ENCODE peak calls at places on chromosomes 1 and 21, in six cellular contexts. P is A549, H is upper lobe of right lung, N is fibroblast of lung, R is esophagus squamous epithelium, C is cardiac fibroblast. F is an unnamed sample.

GRCh38 chr21:37904879-37905278 is 11.4 kb downstream of the KCNJ6 start:
- DNase-seq in P (no peak), H (no peak), N (no peak), R (no peak), C (no peak), F (no peak)

GRCh38 chr1:154992721-154993571 is 440 bp upstream of the LENEP start:
- DNase-seq in P (peak), H (peak), N (peak), R (no peak), C (peak), F (no peak)

GRCh38 chr1:78229344-78229743 is 183.6 kb downstream of the GIPC2 start:
- DNase-seq in P (no peak), H (no peak), N (peak), R (no peak), C (peak), F (no peak)

GRCh38 chr1:43866201-43866600 is 67.4 kb upstream of the ARTN start:
- DNase-seq in P (no peak), H (no peak), N (no peak), R (no peak), C (no peak), F (no peak)

GRCh38 chr1:38138498-38139233 is 92.1 kb upstream of the POU3F1 start:
- DNase-seq in P (peak), H (peak), N (peak), R (no peak), C (peak), F (peak)

GRCh38 chr1:62832276-62832675 is 48.3 kb downstream of the ATG4C start:
- DNase-seq in P (no peak), H (no peak), N (no peak), R (no peak), C (no peak), F (no peak)

GRCh38 chr1:112581530-112582192 is 37.3 kb downstream of the ST7L start:
- DNase-seq in P (no peak), H (no peak), N (peak), R (no peak), C (peak), F (no peak)

GRCh38 chr21:45954921-45955320 is 26.6 kb upstream of the COL6A1 start:
- DNase-seq in P (no peak), H (no peak), N (no peak), R (no peak), C (no peak), F (no peak)

GRCh38 chr1:45928486-45929205 is 125.2 kb downstream of the MAST2 start:
- DNase-seq in P (no peak), H (no peak), N (no peak), R (no peak), C (no peak), F (no peak)

GRCh38 chr1:235421751-235422150 is 54.5 kb downstream of the TBCE start:
- DNase-seq in P (no peak), H (no peak), N (no peak), R (no peak), C (no peak), F (no peak)

GRCh38 chr1:180964609-180965008 is 51.9 kb downstream of the KIAA1614 start:
- DNase-seq in P (no peak), H (no peak), N (no peak), R (no peak), C (no peak), F (no peak)

GRCh38 chr1:75970631-75971030 is 38.4 kb upstream of the ASB17 start:
- DNase-seq in P (no peak), H (no peak), N (no peak), R (no peak), C (no peak), F (no peak)

GRCh38 chr21:42080788-42081083 is 9.6 kb downstream of the UMODL1 start:
- DNase-seq in P (no peak), H (no peak), N (peak), R (no peak), C (peak), F (no peak)

GRCh38 chr1:12275370-12275769 is 45.5 kb downstream of the VPS13D start:
- DNase-seq in P (peak), H (peak), N (peak), R (no peak), C (peak), F (peak)
- TF ChIP-seq CTCF in P (peak), H (peak), N (peak), R (peak), C (peak), F (peak)

DNA sequence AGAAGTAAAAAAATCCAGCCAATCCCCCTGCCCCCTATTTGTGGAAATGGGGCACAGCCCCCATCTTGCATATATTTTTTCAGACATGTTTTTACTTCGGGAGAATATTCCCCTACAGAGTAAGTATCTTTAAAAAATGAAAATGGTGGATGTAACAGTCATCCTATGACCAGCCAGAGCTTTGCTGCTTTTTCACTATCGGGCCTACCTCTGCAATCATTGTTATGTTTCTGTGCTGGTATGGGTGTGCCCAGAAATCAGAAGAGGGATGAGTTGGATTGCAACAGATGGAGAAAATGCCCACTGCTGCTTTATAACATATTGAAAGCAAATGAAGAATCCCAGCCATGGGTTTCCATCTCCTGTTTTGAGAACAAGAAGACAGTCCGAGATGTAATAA is 2.9 kb downstream of the CD247 start:
- DNase-seq in P (no peak), H (no peak), N (no peak), R (no peak), C (no peak), F (no peak)
- H3K4me3 ChIP-seq in P (no peak), H (peak), N (no peak), R (no peak), C (no peak), F (no peak)

GRCh38 chr1:182295697-182296096 is 95.9 kb downstream of the GLUL start:
- DNase-seq in P (no peak), H (no peak), N (no peak), R (no peak), C (no peak), F (no peak)

GRCh38 chr1:182291584-182292192 is 99.9 kb downstream of the GLUL start:
- DNase-seq in P (no peak), H (no peak), N (no peak), R (no peak), C (no peak), F (peak)

GRCh38 chr1:182297312-182297711 is 94.3 kb downstream of the GLUL start:
- DNase-seq in P (no peak), H (no peak), N (no peak), R (no peak), C (no peak), F (no peak)

GRCh38 chr1:182292193-182292741 is 99.3 kb downstream of the GLUL start:
- DNase-seq in P (no peak), H (no peak), N (no peak), R (no peak), C (no peak), F (no peak)

DNA sequence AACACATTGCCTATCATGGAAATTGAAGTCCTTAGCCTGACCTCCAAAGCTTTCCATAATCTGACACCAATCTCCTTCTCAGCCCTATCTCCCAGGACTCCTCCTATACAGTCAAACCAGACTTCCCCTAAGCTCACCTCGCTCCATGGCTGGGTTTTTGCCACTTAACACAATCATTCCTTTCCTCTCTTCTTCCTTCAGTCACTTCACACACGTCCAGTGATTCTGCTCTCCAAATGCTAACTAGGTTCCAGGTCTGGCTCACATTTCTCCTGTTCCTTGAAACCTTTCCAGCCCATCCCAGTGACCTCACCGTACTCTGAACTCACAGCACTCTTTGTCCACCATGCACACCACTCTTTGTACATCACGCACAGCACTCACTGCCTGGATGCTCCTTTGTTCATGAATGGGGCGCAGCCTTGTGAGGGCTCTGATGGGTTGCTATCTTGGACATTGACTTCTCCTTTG is 98.4 kb downstream of the GLUL start:
- DNase-seq in P (no peak), H (no peak), N (no peak), R (no peak), C (no peak), F (no peak)
- TF ChIP-seq CTCF in P (no peak), H (no peak), N (no peak), R (no peak), C (no peak), F (no peak)

GRCh38 chr1:165350861-165351260 is 5.7 kb downstream of the LMX1A start:
- DNase-seq in P (no peak), H (no peak), N (no peak), R (no peak), C (no peak), F (no peak)

GRCh38 chr1:165353731-165354671 is 2.5 kb downstream of the LMX1A start:
- DNase-seq in P (no peak), H (no peak), N (no peak), R (no peak), C (no peak), F (no peak)

GRCh38 chr1:165354739-165355138 is 1.8 kb downstream of the LMX1A start:
- DNase-seq in P (no peak), H (no peak), N (no peak), R (no peak), C (no peak), F (no peak)

GRCh38 chr1:165352442-165353293 is 3.8 kb downstream of the LMX1A start:
- DNase-seq in P (no peak), H (no peak), N (no peak), R (no peak), C (no peak), F (no peak)

GRCh38 chr1:165352109-165352441 is 4.4 kb downstream of the LMX1A start:
- DNase-seq in P (no peak), H (no peak), N (no peak), R (no peak), C (no peak), F (no peak)
- H3K4me3 ChIP-seq in P (no peak), H (no peak), N (no peak), R (no peak), C (no peak), F (no peak)

DNA sequence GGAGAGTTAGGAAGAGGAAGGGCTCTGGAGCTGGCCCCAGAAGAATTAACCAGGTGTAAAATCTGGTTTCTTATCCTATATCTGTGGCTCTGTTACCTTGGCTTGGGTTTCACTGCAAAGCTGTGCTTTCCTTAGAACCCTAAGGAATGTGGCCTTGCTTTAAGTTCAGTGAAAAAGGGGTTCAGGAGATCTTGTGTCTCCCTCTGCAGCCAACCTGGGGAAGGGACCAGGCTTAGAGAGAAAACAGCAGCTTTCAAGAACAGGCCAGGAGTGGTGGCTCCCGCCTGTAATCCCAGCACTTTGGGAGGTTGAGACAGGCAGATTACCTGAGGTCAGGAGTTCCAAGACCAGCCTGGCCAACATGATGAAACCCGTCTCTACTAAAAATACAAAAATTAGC is 16.1 kb upstream of the MYCL start:
- DNase-seq in P (peak), H (no peak), N (no peak), R (no peak), C (no peak), F (no peak)
- TF ChIP-seq CTCF in P (no peak), H (no peak), N (no peak), R (no peak), C (peak), F (no peak)

GRCh38 chr1:184974837-184975115 is 468 bp upstream of the NIBAN1 start:
- DNase-seq in P (no peak), H (no peak), N (no peak), R (no peak), C (no peak), F (peak)
- H3K4me3 ChIP-seq in P (peak), H (peak), N (peak), R (peak), C (peak), F (peak)

GRCh38 chr1:30705673-30706072 is 17.7 kb downstream of the MATN1 start:
- DNase-seq in P (no peak), H (no peak), N (no peak), R (no peak), C (no peak), F (no peak)

GRCh38 chr1:30706528-30706927 is 16.9 kb downstream of the MATN1 start:
- DNase-seq in P (no peak), H (peak), N (peak), R (no peak), C (peak), F (peak)

GRCh38 chr1:30707412-30708360 is 15.7 kb downstream of the MATN1 start:
- DNase-seq in P (peak), H (peak), N (peak), R (no peak), C (peak), F (peak)

GRCh38 chr1:30710407-30710806 is 13.0 kb downstream of the MATN1 start:
- DNase-seq in P (no peak), H (no peak), N (no peak), R (no peak), C (no peak), F (no peak)

GRCh38 chr1:30708361-30708728 is 15.0 kb downstream of the MATN1 start:
- DNase-seq in P (no peak), H (no peak), N (no peak), R (no peak), C (no peak), F (no peak)
- TF ChIP-seq CTCF in P (no peak), H (no peak), N (no peak), R (no peak), C (no peak), F (no peak)

GRCh38 chr1:6025269-6026094 is 20.2 kb upstream of the KCNAB2 start:
- DNase-seq in P (no peak), H (no peak), N (no peak), R (no peak), C (no peak), F (no peak)
- H3K4me3 ChIP-seq in P (peak), H (peak), N (no peak), R (peak), C (no peak), F (no peak)